ENCODE peak calls at places on chromosomes 12 and 14, in five cellular contexts. U is A549, P is IMR-90, X is A673, V is cardiac muscle cell. L is an unnamed sample.
A peak's percentile ranks its signal among the peaks of the same experiment; 100 is the strongest.

GRCh38 chr14:103524002-103524785 is 1.6 kb upstream of the CKB start:
- DNase-seq in U (no peak), P (no peak), X (no peak), V (no peak), L (no peak)

GRCh38 chr14:88013750-88014349 is 8.9 kb downstream of the GPR65 start:
- DNase-seq in U (peak; percentile 84), P (peak; percentile 58), X (peak; percentile 76), V (peak; percentile 87), L (peak; percentile 55)

GRCh38 chr14:100591453-100592371 is 4.5 kb upstream of the BEGAIN start:
- DNase-seq in U (no peak), P (no peak), X (no peak), V (no peak), L (peak; percentile 15)

GRCh38 chr14:94540031-94540794 is 21.0 kb upstream of the SERPINA4 start:
- DNase-seq in U (peak; percentile 27), P (peak; percentile 9), X (no peak), V (peak; percentile 82), L (no peak)

GRCh38 chr14:73239463-73240241 is 2.3 kb downstream of the PAPLN start:
- DNase-seq in U (no peak), P (peak; percentile 49), X (no peak), V (peak; percentile 72), L (no peak)

GRCh38 chr14:101183376-101184103 is 280.0 kb upstream of the RTL1 start:
- DNase-seq in U (no peak), P (no peak), X (peak; percentile 11), V (peak; percentile 12), L (no peak)

GRCh38 chr12:19994970-19995369 is 373.4 kb upstream of the PDE3A start:
- DNase-seq in U (no peak), P (no peak), X (no peak), V (peak; percentile 34), L (no peak)

GRCh38 chr12:98653866-98654493 is 8.9 kb downstream of the APAF1 start:
- DNase-seq in U (peak; percentile 77), P (peak; percentile 70), X (peak; percentile 81), V (peak; percentile 81), L (no peak)

GRCh38 chr14:90576581-90576980 is 179.8 kb downstream of the CALM1 start:
- DNase-seq in U (no peak), P (peak; percentile 30), X (no peak), V (peak; percentile 81), L (no peak)

GRCh38 chr14:25250516-25250915 is 200.6 kb upstream of the STXBP6 start:
- DNase-seq in U (no peak), P (no peak), X (no peak), V (no peak), L (no peak)

GRCh38 chr12:75041481-75041880 is 168.2 kb downstream of the KCNC2 start:
- DNase-seq in U (no peak), P (no peak), X (no peak), V (no peak), L (no peak)

GRCh38 chr12:69513297-69513696 is 43.1 kb downstream of the FRS2 start:
- DNase-seq in U (no peak), P (no peak), X (no peak), V (no peak), L (no peak)

GRCh38 chr12:57622293-57623245 is 10.4 kb downstream of the B4GALNT1 start:
- DNase-seq in U (no peak), P (no peak), X (no peak), V (no peak), L (no peak)

GRCh38 chr14:35248476-35248788 is 43.8 kb upstream of the PSMA6 start:
- DNase-seq in U (no peak), P (no peak), X (no peak), V (no peak), L (no peak)

GRCh38 chr12:53091756-53092155 is 5.7 kb upstream of the IGFBP6 start:
- DNase-seq in U (no peak), P (no peak), X (no peak), V (no peak), L (no peak)

GRCh38 chr12:19003110-19003509 is 126.4 kb upstream of the PLEKHA5 start:
- DNase-seq in U (no peak), P (no peak), X (no peak), V (peak; percentile 34), L (no peak)

GRCh38 chr12:101773560-101774206 is 34.4 kb upstream of the SYCP3 start:
- DNase-seq in U (peak; percentile 76), P (peak; percentile 75), X (peak; percentile 74), V (peak; percentile 83), L (no peak)

GRCh38 chr14:55715889-55716288 is 135.9 kb downstream of the KTN1 start:
- DNase-seq in U (no peak), P (peak; percentile 82), X (peak; percentile 22), V (peak; percentile 84), L (peak; percentile 48)

GRCh38 chr14:74579447-74580274 is 32.4 kb downstream of the LTBP2 start:
- DNase-seq in U (peak; percentile 89), P (peak; percentile 94), X (no peak), V (peak; percentile 87), L (no peak)

GRCh38 chr12:40325349-40325960 is 100.7 kb downstream of the LRRK2 start:
- DNase-seq in U (peak; percentile 75), P (peak; percentile 4), X (peak; percentile 73), V (peak; percentile 2), L (no peak)

GRCh38 chr12:13177373-13177772 is 19.2 kb upstream of the EMP1 start:
- DNase-seq in U (no peak), P (no peak), X (no peak), V (no peak), L (no peak)

GRCh38 chr12:51214895-51215294 is 3.0 kb downstream of the POU6F1 start:
- DNase-seq in U (no peak), P (no peak), X (no peak), V (no peak), L (no peak)

GRCh38 chr14:64910847-64911495 is 3.3 kb upstream of the CHURC1 start:
- DNase-seq in U (peak; percentile 60), P (peak; percentile 55), X (peak; percentile 50), V (peak; percentile 55), L (no peak)

GRCh38 chr14:35355981-35356839 is 48.3 kb downstream of the NFKBIA start:
- DNase-seq in U (peak; percentile 68), P (peak; percentile 58), X (peak; percentile 33), V (peak; percentile 75), L (no peak)

GRCh38 chr14:88895116-88895515 is 70.7 kb downstream of the TTC8 start:
- DNase-seq in U (peak; percentile 14), P (peak; percentile 80), X (no peak), V (peak; percentile 27), L (no peak)

GRCh38 chr12:49131973-49132461 is 822 bp upstream of the TUBA1B start:
- DNase-seq in U (no peak), P (peak; percentile 50), X (peak; percentile 70), V (peak; percentile 61), L (no peak)

DNA sequence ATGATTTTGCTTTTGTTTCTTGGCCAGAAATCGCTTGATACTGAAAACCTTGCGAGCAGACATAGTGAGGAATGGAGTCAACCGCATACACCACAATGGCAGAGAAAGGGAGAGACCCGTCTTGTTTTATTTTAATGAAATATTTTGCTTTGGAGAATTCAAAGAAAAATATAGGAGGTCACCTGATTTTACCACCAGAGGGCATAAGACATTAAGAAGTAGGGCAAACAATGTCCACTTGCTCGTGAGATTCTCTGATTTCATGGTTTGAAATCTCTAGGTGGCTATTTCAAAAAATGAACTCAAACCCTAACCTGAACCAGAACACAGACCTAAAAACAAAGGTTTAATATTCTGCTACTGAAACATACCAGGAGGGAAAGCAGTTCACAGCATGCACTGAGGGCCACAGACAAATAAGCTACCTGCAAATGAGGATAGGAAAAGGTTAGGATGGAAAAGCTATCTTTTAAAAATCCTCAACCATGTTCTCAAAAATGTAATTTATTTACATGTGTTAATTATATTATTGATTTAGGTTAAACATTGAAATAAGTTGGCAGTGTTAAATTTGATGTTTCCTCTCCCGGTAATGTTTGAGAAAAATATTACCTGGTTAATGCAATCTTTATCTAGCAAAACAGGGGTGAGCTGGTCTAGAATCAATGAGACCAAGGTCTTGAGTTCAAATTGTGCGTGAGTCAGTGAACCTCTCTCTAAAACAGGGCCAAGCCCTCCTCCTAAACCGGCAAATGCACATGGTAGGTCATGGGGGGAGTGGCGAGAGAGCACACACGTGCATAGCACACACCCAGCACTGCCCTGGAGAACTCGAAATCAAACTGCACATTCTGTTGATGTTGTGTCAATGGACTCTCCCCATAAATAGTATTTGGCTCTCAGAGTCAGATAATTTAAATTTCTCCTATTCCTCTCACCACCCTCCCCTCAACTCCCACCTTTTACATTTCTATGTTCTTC is 12.5 kb downstream of the IFNG-AS1 start:
- DNase-seq in U (peak; percentile 33), P (peak; percentile 6), X (peak; percentile 12), V (peak; percentile 28), L (no peak)
- TF ChIP-seq CTCF in U (peak; percentile 45), P (peak; percentile 29), X (peak; percentile 44), V (peak; percentile 33), L (peak; percentile 7)

GRCh38 chr12:108616359-108616758 is 17.3 kb downstream of the SELPLG start:
- DNase-seq in U (no peak), P (no peak), X (no peak), V (no peak), L (no peak)

GRCh38 chr12:108614041-108614440 is 16.2 kb upstream of the TMEM119 start:
- DNase-seq in U (no peak), P (no peak), X (no peak), V (no peak), L (no peak)

GRCh38 chr12:108616941-108617858 is 16.5 kb downstream of the SELPLG start:
- DNase-seq in U (no peak), P (no peak), X (peak; percentile 59), V (no peak), L (peak; percentile 73)

GRCh38 chr12:108614639-108615038 is 16.8 kb upstream of the TMEM119 start:
- DNase-seq in U (no peak), P (no peak), X (no peak), V (no peak), L (no peak)

GRCh38 chr12:108615918-108616317 is 17.8 kb downstream of the SELPLG start:
- DNase-seq in U (no peak), P (no peak), X (no peak), V (no peak), L (no peak)
- H3K4me1 ChIP-seq in U (peaks cover 22% of the 10 kb centered on the region), P (peaks cover 6% of the 10 kb centered on the region), X (peaks cover 8% of the 10 kb centered on the region), V (no peaks in the 10 kb centered on the region), L (peaks cover 13% of the 10 kb centered on the region)

DNA sequence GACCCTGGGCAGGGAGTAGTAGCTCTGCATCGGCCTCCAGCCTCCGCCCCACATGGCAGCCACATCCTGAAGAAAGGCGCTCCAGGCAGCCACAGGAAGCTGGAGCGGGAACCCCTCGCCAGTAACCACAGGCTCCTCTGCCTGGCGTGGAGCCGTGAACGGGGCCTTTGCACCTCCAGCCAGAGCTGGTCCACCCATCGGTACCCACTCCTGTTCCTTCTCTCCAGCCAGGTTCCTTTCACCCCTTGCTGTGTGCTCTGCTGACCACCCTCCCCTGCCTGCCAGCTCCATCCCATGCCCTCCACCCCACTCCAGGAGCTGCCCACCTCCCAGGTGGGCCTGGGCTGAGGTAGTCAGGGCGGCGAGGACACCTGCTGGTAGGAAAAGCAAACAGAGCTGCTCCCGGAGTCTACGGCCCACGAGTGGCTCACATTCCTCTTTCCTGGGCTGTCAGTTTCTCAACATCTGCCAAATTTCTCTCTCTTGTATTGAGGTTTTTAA is 2.7 kb downstream of the TGFB3 start:
- DNase-seq in U (peak; percentile 17), P (peak; percentile 38), X (peak; percentile 29), V (peak; percentile 66), L (no peak)
- TF ChIP-seq CTCF in U (peak; percentile 63), P (peak; percentile 60), X (peak; percentile 72), V (peak; percentile 76), L (peak; percentile 18)

DNA sequence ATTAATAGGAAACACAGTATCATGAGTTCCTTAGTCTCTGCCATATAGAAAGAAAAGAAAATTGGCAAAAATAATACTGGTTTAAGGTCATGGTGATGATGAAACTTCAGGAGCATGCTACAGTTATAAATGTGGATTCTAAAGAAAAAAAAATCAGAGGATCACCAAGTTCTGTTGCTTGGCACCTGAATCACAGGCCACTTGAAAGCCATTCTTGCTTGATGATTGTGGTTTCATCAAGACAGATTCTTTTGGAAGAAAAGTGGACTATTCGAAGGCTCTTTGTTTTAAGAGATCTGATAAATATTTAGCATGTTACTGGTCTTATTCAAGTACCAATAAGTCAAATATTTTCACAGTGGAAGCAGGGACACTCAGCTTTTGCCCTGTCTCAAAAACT is 148.9 kb downstream of the SAMD4A start:
- DNase-seq in U (no peak), P (no peak), X (no peak), V (no peak), L (no peak)
- H3K4me1 ChIP-seq in U (peaks cover 4% of the 10 kb centered on the region), P (peaks cover 39% of the 10 kb centered on the region), X (peaks cover 5% of the 10 kb centered on the region), V (peaks cover 65% of the 10 kb centered on the region), L (no peaks in the 10 kb centered on the region)

L was measured in Peyer's patch.